ENCODE peak calls at places on chromosomes 13 and 19, in six cellular contexts. S is IMR-90, L is H9, Q is H1, X is mesenchymal stem cell, I is trophoblast cell. P is an unnamed sample. For H3K4me1, the result is how much of the 10 kb centered on the place peaks cover.

GRCh38 chr13:46866150-46866549 is 30.7 kb downstream of the HTR2A start:
- DNase-seq in I (peak), Q (no peak), X (peak), S (peak), L (peak), P (no peak)

GRCh38 chr19:32387701-32388392 is 17.7 kb upstream of the DPY19L3 start:
- DNase-seq in X (no peak), Q (no peak), I (no peak), L (no peak), S (peak), P (no peak)

GRCh38 chr19:917323-918151 is at the start of gene KISS1R:
- DNase-seq in Q (peak), X (peak), L (peak), I (peak), S (peak), P (peak)

GRCh38 chr19:15178629-15179308 is 22.0 kb downstream of the NOTCH3 start:
- DNase-seq in L (peak), I (no peak), X (no peak), S (no peak), Q (peak), P (no peak)

GRCh38 chr19:37466798-37467607 is at the start of gene ZNF569:
- DNase-seq in S (peak), I (peak), X (peak), L (peak), Q (peak), P (peak)

GRCh38 chr13:41284512-41285288 is 21.3 kb upstream of the MTRF1 start:
- DNase-seq in Q (no peak), L (no peak), I (peak), S (peak), X (no peak), P (no peak)

GRCh38 chr13:112898786-112899617 is 70.0 kb upstream of the MCF2L start:
- DNase-seq in X (no peak), L (no peak), Q (no peak), S (no peak), I (no peak), P (no peak)

GRCh38 chr13:96967248-96967745 is 27.0 kb downstream of the OXGR1 start:
- DNase-seq in L (peak), Q (no peak), I (peak), X (no peak), S (no peak), P (no peak)

GRCh38 chr19:7478173-7478842 is 10.5 kb downstream of the PEX11G start:
- DNase-seq in L (no peak), X (no peak), I (no peak), Q (no peak), S (no peak), P (no peak)
- H4K91ac ChIP-seq in L (no peak), X (peak), I (peak), Q (no peak), S (no peak), P (peak)

DNA sequence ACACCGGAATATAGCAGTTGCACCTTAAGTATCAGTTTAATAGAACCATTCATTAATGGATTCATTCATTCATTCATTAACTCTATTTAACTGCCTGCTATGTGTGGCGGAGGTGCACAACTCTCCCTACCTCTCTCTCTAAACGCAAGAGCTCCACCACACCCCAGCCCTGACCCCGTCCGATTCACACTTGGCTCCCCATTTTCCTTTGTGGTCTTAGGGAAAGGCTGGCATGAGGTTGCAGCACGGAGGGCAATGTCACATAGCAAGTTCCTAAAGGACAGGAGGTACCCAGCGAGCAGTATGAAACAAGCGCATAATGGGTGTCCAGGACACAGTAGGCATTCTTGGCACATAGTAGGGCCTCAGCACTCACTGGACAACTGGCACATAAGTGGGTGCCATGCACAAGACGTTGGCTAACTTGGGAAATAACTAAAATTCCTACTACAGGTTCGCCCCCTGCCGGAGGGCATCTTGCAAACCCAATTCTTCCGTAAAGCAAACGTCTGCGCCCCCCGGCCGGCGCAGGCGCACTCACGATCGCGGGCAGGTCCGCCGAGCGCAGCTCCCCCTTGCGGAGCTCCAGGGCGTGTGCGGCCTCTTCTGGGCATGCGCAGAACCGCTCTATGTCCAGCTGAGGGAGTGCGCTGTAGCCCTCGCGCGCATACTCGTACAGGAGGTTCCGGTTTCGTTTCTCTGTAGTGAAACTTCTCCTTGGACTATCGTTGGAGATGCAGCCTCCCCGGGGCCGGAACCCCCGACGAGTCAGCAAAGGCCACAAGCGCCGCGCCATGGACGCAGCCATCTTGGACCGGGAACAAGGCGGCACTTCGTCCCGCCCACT is at the start of gene SARS2:
- DNase-seq in I (peak), X (peak), S (peak), Q (peak), L (peak), P (peak)
- H4K8ac ChIP-seq in I (peak), X (peak), S (peak), Q (peak), L (peak), P (no peak)

DNA sequence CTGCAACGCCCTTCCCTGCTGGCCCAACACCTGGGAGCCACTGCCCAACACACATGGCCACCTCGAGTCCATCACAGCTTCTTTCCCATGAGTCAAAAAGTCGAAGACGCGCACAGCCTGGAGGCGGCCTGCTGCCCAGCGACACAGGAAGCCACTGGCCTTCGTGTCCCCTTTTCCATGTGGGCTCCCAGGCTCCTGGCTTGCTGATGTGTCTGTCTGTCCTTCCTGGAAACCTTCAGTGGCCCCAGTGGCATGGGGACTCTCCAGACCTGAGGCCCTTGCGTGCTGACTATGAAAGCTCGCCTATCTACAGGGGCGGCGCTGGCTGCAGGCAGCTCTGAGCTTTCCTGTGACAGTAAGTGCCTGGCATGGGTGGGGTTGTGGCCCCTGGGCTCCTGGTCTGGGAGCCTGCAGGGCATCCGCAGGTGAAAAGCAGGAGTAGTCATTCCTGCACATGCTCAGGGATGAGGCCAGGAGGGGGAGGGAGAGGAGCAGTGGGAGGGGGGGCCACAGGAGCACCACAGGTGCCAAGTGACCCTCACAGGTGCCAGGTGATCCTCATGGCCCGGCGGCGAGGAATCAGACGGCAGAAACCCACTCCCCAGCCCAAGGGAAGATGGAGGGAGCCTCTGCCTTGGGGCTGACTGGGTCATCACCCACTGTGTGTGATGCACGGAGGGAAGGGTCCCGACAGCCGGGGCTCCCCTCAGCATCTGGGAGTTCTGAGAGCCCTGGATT is 27.5 kb downstream of the SH3GL1 start:
- DNase-seq in Q (peak), I (peak), X (no peak), S (no peak), L (no peak), P (no peak)
- H3K4me1 ChIP-seq in Q (under half), I (half or more), X (half or more), S (half or more), L (under half), P (under half)

GRCh38 chr13:110809871-110810486 is 96.5 kb downstream of the ING1 start:
- DNase-seq in Q (peak), S (no peak), L (no peak), I (no peak), X (no peak), P (no peak)
- H4K91ac ChIP-seq in Q (no peak), S (no peak), L (no peak), I (no peak), X (no peak), P (no peak)

P was measured in neuronal stem cell.